ENCODE peak calls at places on chromosomes 1 and 21, in seven cellular contexts. One of them, this sample, is unnamed.

GRCh38 chr21:29077651-29078090 is 4.2 kb upstream of the CCT8 start:
- DNase-seq in prostate gland: peak
- DNase-seq in suprapubic skin: no peak
- DNase-seq in stomach: no peak
- DNase-seq in sigmoid colon: no peak
- DNase-seq in breast epithelium: no peak
- DNase-seq in transverse colon: no peak
- DNase-seq in this sample: no peak

GRCh38 chr1:21919520-21919919 is 17.6 kb downstream of the HSPG2 start:
- DNase-seq in prostate gland: no peak
- DNase-seq in suprapubic skin: no peak
- DNase-seq in stomach: no peak
- DNase-seq in sigmoid colon: no peak
- DNase-seq in breast epithelium: no peak
- DNase-seq in transverse colon: no peak
- DNase-seq in this sample: no peak

GRCh38 chr1:236880209-236880608 is 85.1 kb downstream of the MTR start:
- DNase-seq in prostate gland: no peak
- DNase-seq in suprapubic skin: no peak
- DNase-seq in stomach: no peak
- DNase-seq in sigmoid colon: no peak
- DNase-seq in breast epithelium: no peak
- DNase-seq in transverse colon: no peak
- DNase-seq in this sample: no peak

GRCh38 chr1:212302745-212303383 is 17.7 kb downstream of the PPP2R5A start:
- DNase-seq in prostate gland: no peak
- DNase-seq in suprapubic skin: no peak
- DNase-seq in stomach: no peak
- DNase-seq in sigmoid colon: no peak
- DNase-seq in breast epithelium: no peak
- DNase-seq in transverse colon: no peak
- DNase-seq in this sample: no peak

GRCh38 chr1:3702528-3702927 is 49.7 kb upstream of the CCDC27 start:
- DNase-seq in prostate gland: peak
- DNase-seq in suprapubic skin: no peak
- DNase-seq in stomach: no peak
- DNase-seq in sigmoid colon: no peak
- DNase-seq in breast epithelium: no peak
- DNase-seq in transverse colon: no peak
- DNase-seq in this sample: no peak

GRCh38 chr1:180501865-180502360 is 464 bp downstream of the ACBD6 start:
- DNase-seq in prostate gland: peak
- DNase-seq in suprapubic skin: no peak
- DNase-seq in stomach: no peak
- DNase-seq in sigmoid colon: no peak
- DNase-seq in breast epithelium: peak
- DNase-seq in transverse colon: no peak
- DNase-seq in this sample: no peak

GRCh38 chr1:88877911-88878310 is 13.5 kb downstream of the GTF2B start:
- DNase-seq in prostate gland: no peak
- DNase-seq in suprapubic skin: no peak
- DNase-seq in stomach: no peak
- DNase-seq in sigmoid colon: no peak
- DNase-seq in breast epithelium: no peak
- DNase-seq in transverse colon: no peak
- DNase-seq in this sample: no peak

GRCh38 chr1:84763912-84764675 is 73.8 kb upstream of the SSX2IP start:
- DNase-seq in prostate gland: no peak
- DNase-seq in suprapubic skin: no peak
- DNase-seq in stomach: no peak
- DNase-seq in sigmoid colon: no peak
- DNase-seq in breast epithelium: no peak
- DNase-seq in transverse colon: no peak
- DNase-seq in this sample: no peak

GRCh38 chr1:6393400-6394187 is at the start of gene ACOT7:
- DNase-seq in prostate gland: peak
- DNase-seq in suprapubic skin: peak
- DNase-seq in stomach: peak
- DNase-seq in sigmoid colon: peak
- DNase-seq in breast epithelium: peak
- DNase-seq in transverse colon: peak
- DNase-seq in this sample: peak

GRCh38 chr21:41168391-41169257 is 664 bp downstream of the BACE2 start:
- DNase-seq in prostate gland: peak
- DNase-seq in suprapubic skin: no peak
- DNase-seq in stomach: peak
- DNase-seq in sigmoid colon: peak
- DNase-seq in breast epithelium: peak
- DNase-seq in transverse colon: peak
- DNase-seq in this sample: peak

GRCh38 chr1:106554294-106554693 is 502.2 kb upstream of the PRMT6 start:
- DNase-seq in prostate gland: no peak
- DNase-seq in suprapubic skin: no peak
- DNase-seq in stomach: no peak
- DNase-seq in sigmoid colon: no peak
- DNase-seq in breast epithelium: no peak
- DNase-seq in transverse colon: no peak
- DNase-seq in this sample: no peak

GRCh38 chr21:18522181-18522771 is 118.7 kb upstream of the TMPRSS15 start:
- DNase-seq in prostate gland: no peak
- DNase-seq in suprapubic skin: no peak
- DNase-seq in stomach: no peak
- DNase-seq in sigmoid colon: no peak
- DNase-seq in breast epithelium: no peak
- DNase-seq in transverse colon: no peak
- DNase-seq in this sample: no peak

GRCh38 chr1:43545686-43546387 is 15.2 kb downstream of the PTPRF start:
- DNase-seq in prostate gland: peak
- DNase-seq in suprapubic skin: no peak
- DNase-seq in stomach: peak
- DNase-seq in sigmoid colon: no peak
- DNase-seq in breast epithelium: no peak
- DNase-seq in transverse colon: peak
- DNase-seq in this sample: no peak

GRCh38 chr1:90574692-90575370 is 142.3 kb downstream of the BARHL2 start:
- DNase-seq in prostate gland: no peak
- DNase-seq in suprapubic skin: no peak
- DNase-seq in stomach: no peak
- DNase-seq in sigmoid colon: no peak
- DNase-seq in breast epithelium: no peak
- DNase-seq in transverse colon: no peak
- DNase-seq in this sample: peak

GRCh38 chr1:235366286-235366685 is 941 bp upstream of the TBCE start:
- DNase-seq in prostate gland: no peak
- DNase-seq in suprapubic skin: no peak
- DNase-seq in stomach: no peak
- DNase-seq in sigmoid colon: no peak
- DNase-seq in breast epithelium: no peak
- DNase-seq in transverse colon: no peak
- DNase-seq in this sample: no peak

GRCh38 chr1:209884665-209885117 is 53.3 kb upstream of the SYT14 start:
- DNase-seq in prostate gland: no peak
- DNase-seq in suprapubic skin: no peak
- DNase-seq in stomach: peak
- DNase-seq in sigmoid colon: peak
- DNase-seq in breast epithelium: no peak
- DNase-seq in transverse colon: no peak
- DNase-seq in this sample: no peak

GRCh38 chr21:42219606-42220137 is 732 bp downstream of the ABCG1 start:
- DNase-seq in prostate gland: no peak
- DNase-seq in suprapubic skin: peak
- DNase-seq in stomach: peak
- DNase-seq in sigmoid colon: peak
- DNase-seq in breast epithelium: no peak
- DNase-seq in transverse colon: peak
- DNase-seq in this sample: no peak

GRCh38 chr1:89754518-89754917 is 66.3 kb upstream of the LRRC8D start:
- DNase-seq in prostate gland: no peak
- DNase-seq in suprapubic skin: no peak
- DNase-seq in stomach: no peak
- DNase-seq in sigmoid colon: no peak
- DNase-seq in breast epithelium: no peak
- DNase-seq in transverse colon: no peak
- DNase-seq in this sample: no peak

GRCh38 chr21:34202553-34203332 is 129.4 kb downstream of the MRPS6 start:
- DNase-seq in prostate gland: no peak
- DNase-seq in suprapubic skin: no peak
- DNase-seq in stomach: no peak
- DNase-seq in sigmoid colon: peak
- DNase-seq in breast epithelium: peak
- DNase-seq in transverse colon: peak
- DNase-seq in this sample: no peak
- TF ChIP-seq POLR2AphosphoS5 in prostate gland: no peak
- TF ChIP-seq POLR2AphosphoS5 in suprapubic skin: no peak
- TF ChIP-seq POLR2AphosphoS5 in stomach: no peak
- TF ChIP-seq POLR2AphosphoS5 in sigmoid colon: no peak
- TF ChIP-seq POLR2AphosphoS5 in breast epithelium: no peak
- TF ChIP-seq POLR2AphosphoS5 in transverse colon: no peak
- TF ChIP-seq POLR2AphosphoS5 in this sample: no peak

GRCh38 chr21:33324311-33325221 is at the start of gene IFNAR1:
- DNase-seq in prostate gland: peak
- DNase-seq in suprapubic skin: peak
- DNase-seq in stomach: peak
- DNase-seq in sigmoid colon: peak
- DNase-seq in breast epithelium: peak
- DNase-seq in transverse colon: peak
- DNase-seq in this sample: peak
- TF ChIP-seq POLR2A in prostate gland: peak
- TF ChIP-seq POLR2A in suprapubic skin: no peak
- TF ChIP-seq POLR2A in stomach: no peak
- TF ChIP-seq POLR2A in sigmoid colon: peak
- TF ChIP-seq POLR2A in breast epithelium: peak
- TF ChIP-seq POLR2A in transverse colon: peak
- TF ChIP-seq POLR2A in this sample: no peak

GRCh38 chr1:27307851-27308598 is 13.9 kb upstream of the TMEM222 start:
- DNase-seq in prostate gland: no peak
- DNase-seq in suprapubic skin: no peak
- DNase-seq in stomach: no peak
- DNase-seq in sigmoid colon: no peak
- DNase-seq in breast epithelium: no peak
- DNase-seq in transverse colon: no peak
- DNase-seq in this sample: no peak
- H3K4me3 ChIP-seq in prostate gland: no peak
- H3K4me3 ChIP-seq in suprapubic skin: no peak
- H3K4me3 ChIP-seq in stomach: no peak
- H3K4me3 ChIP-seq in sigmoid colon: no peak
- H3K4me3 ChIP-seq in breast epithelium: no peak
- H3K4me3 ChIP-seq in transverse colon: no peak
- H3K4me3 ChIP-seq in this sample: no peak

GRCh38 chr1:118636004-118636403 is 352.1 kb downstream of the TBX15 start:
- DNase-seq in prostate gland: no peak
- DNase-seq in suprapubic skin: no peak
- DNase-seq in stomach: no peak
- DNase-seq in sigmoid colon: no peak
- DNase-seq in breast epithelium: no peak
- DNase-seq in transverse colon: no peak
- DNase-seq in this sample: no peak
- TF ChIP-seq POLR2AphosphoS5 in prostate gland: no peak
- TF ChIP-seq POLR2AphosphoS5 in suprapubic skin: no peak
- TF ChIP-seq POLR2AphosphoS5 in stomach: no peak
- TF ChIP-seq POLR2AphosphoS5 in sigmoid colon: no peak
- TF ChIP-seq POLR2AphosphoS5 in breast epithelium: no peak
- TF ChIP-seq POLR2AphosphoS5 in transverse colon: no peak
- TF ChIP-seq POLR2AphosphoS5 in this sample: no peak

GRCh38 chr21:44846201-44846484 is 27.3 kb downstream of the PTTG1IP start:
- DNase-seq in prostate gland: no peak
- DNase-seq in suprapubic skin: no peak
- DNase-seq in stomach: no peak
- DNase-seq in sigmoid colon: no peak
- DNase-seq in breast epithelium: no peak
- DNase-seq in transverse colon: no peak
- DNase-seq in this sample: no peak
- TF ChIP-seq POLR2A in prostate gland: no peak
- TF ChIP-seq POLR2A in suprapubic skin: no peak
- TF ChIP-seq POLR2A in stomach: no peak
- TF ChIP-seq POLR2A in sigmoid colon: no peak
- TF ChIP-seq POLR2A in breast epithelium: no peak
- TF ChIP-seq POLR2A in transverse colon: no peak
- TF ChIP-seq POLR2A in this sample: no peak

DNA sequence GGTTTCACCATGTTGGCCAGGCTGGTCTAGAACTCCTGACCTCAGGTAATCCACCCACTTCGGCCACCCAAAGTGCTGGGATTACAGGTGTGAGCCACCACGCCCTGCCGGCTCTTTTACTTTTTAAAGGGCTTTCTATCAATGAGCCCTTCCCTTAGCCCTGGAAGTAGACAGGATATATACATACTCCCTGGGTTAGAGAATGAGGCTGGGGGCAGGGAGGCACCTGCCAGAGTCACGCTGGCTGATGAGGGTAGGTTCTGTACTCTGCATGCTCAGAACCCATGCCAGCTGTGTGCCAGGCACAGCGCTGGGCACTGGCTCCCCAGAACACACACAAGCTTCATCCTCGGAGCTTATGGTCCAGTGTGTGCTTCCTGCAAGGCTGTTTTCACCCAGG is 113.6 kb upstream of the IPO9 start:
- DNase-seq in prostate gland: no peak
- DNase-seq in suprapubic skin: peak
- DNase-seq in stomach: no peak
- DNase-seq in sigmoid colon: no peak
- DNase-seq in breast epithelium: no peak
- DNase-seq in transverse colon: no peak
- DNase-seq in this sample: no peak
- H3K4me3 ChIP-seq in prostate gland: no peak
- H3K4me3 ChIP-seq in suprapubic skin: no peak
- H3K4me3 ChIP-seq in stomach: no peak
- H3K4me3 ChIP-seq in sigmoid colon: no peak
- H3K4me3 ChIP-seq in breast epithelium: no peak
- H3K4me3 ChIP-seq in transverse colon: no peak
- H3K4me3 ChIP-seq in this sample: no peak

DNA sequence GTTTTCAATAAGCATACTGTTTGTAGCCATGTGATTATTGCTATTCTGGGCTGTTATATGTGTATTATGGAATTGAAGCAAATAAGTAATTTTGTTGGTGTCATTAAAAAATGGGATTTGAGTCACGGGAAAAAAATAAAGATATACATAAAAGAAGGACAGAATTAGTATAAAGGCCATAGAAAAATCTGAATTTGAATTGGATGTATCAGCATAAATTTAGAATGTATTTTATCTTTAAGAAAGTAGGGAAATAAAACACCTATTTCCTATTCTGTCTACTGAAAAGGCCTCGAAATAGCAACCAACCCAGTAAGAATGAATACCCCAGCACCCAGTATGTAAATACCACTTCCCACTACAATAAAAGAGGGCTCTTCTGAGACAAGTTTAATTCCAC is 185.9 kb downstream of the SLC45A1 start:
- DNase-seq in prostate gland: no peak
- DNase-seq in suprapubic skin: no peak
- DNase-seq in stomach: no peak
- DNase-seq in sigmoid colon: no peak
- DNase-seq in breast epithelium: no peak
- DNase-seq in transverse colon: no peak
- DNase-seq in this sample: no peak
- TF ChIP-seq POLR2AphosphoS5 in prostate gland: no peak
- TF ChIP-seq POLR2AphosphoS5 in suprapubic skin: no peak
- TF ChIP-seq POLR2AphosphoS5 in stomach: no peak
- TF ChIP-seq POLR2AphosphoS5 in sigmoid colon: no peak
- TF ChIP-seq POLR2AphosphoS5 in breast epithelium: no peak
- TF ChIP-seq POLR2AphosphoS5 in transverse colon: no peak
- TF ChIP-seq POLR2AphosphoS5 in this sample: no peak

This sample was measured in esophagus muscularis mucosa.